ENCODE peak calls at places on chromosomes 2 and 18, in five cellular contexts. One of them, this sample, is unnamed.

GRCh38 chr18:65751145-65752085 is 603 bp downstream of the CDH7 start:
- DNase-seq in endothelial cell: peak
- DNase-seq in WERI-Rb-1: peak
- DNase-seq in H9: peak
- DNase-seq in left ventricle myocardium inferior: no peak
- DNase-seq in this sample: peak

GRCh38 chr2:96197541-96198255 is 10.9 kb downstream of the STARD7 start:
- DNase-seq in endothelial cell: no peak
- DNase-seq in WERI-Rb-1: no peak
- DNase-seq in H9: no peak
- DNase-seq in left ventricle myocardium inferior: no peak
- DNase-seq in this sample: no peak

GRCh38 chr2:45690223-45690622 is 38.7 kb downstream of the PRKCE start:
- DNase-seq in endothelial cell: no peak
- DNase-seq in WERI-Rb-1: no peak
- DNase-seq in H9: no peak
- DNase-seq in left ventricle myocardium inferior: no peak
- DNase-seq in this sample: no peak

GRCh38 chr2:67876176-67876575 is 186.6 kb downstream of the C1D start:
- DNase-seq in endothelial cell: no peak
- DNase-seq in WERI-Rb-1: no peak
- DNase-seq in H9: no peak
- DNase-seq in left ventricle myocardium inferior: no peak
- DNase-seq in this sample: no peak

GRCh38 chr2:210586381-210586780 is 30.0 kb downstream of the CPS1 start:
- DNase-seq in endothelial cell: no peak
- DNase-seq in WERI-Rb-1: no peak
- DNase-seq in H9: no peak
- DNase-seq in left ventricle myocardium inferior: no peak
- DNase-seq in this sample: no peak

GRCh38 chr2:177187631-177188312 is 24.8 kb upstream of the HNRNPA3 start:
- DNase-seq in endothelial cell: no peak
- DNase-seq in WERI-Rb-1: no peak
- DNase-seq in H9: no peak
- DNase-seq in left ventricle myocardium inferior: no peak
- DNase-seq in this sample: no peak

GRCh38 chr2:155062250-155062985 is 363.9 kb downstream of the KCNJ3 start:
- DNase-seq in endothelial cell: no peak
- DNase-seq in WERI-Rb-1: no peak
- DNase-seq in H9: no peak
- DNase-seq in left ventricle myocardium inferior: no peak
- DNase-seq in this sample: no peak

GRCh38 chr2:128545085-128545484 is 226.4 kb upstream of the HS6ST1 start:
- DNase-seq in endothelial cell: no peak
- DNase-seq in WERI-Rb-1: no peak
- DNase-seq in H9: no peak
- DNase-seq in left ventricle myocardium inferior: no peak
- DNase-seq in this sample: no peak

GRCh38 chr18:34834897-34835296 is 124.8 kb downstream of the DTNA start:
- DNase-seq in endothelial cell: no peak
- DNase-seq in WERI-Rb-1: no peak
- DNase-seq in H9: no peak
- DNase-seq in left ventricle myocardium inferior: no peak
- DNase-seq in this sample: no peak

GRCh38 chr2:66803651-66804050 is 368.7 kb downstream of the MEIS1 start:
- DNase-seq in endothelial cell: no peak
- DNase-seq in WERI-Rb-1: no peak
- DNase-seq in H9: no peak
- DNase-seq in left ventricle myocardium inferior: no peak
- DNase-seq in this sample: no peak

GRCh38 chr2:239704737-239705136 is 303.9 kb upstream of the HDAC4 start:
- DNase-seq in endothelial cell: no peak
- DNase-seq in WERI-Rb-1: no peak
- DNase-seq in H9: no peak
- DNase-seq in left ventricle myocardium inferior: no peak
- DNase-seq in this sample: no peak

GRCh38 chr2:73009177-73009839 is 62.2 kb downstream of the SFXN5 start:
- DNase-seq in endothelial cell: no peak
- DNase-seq in WERI-Rb-1: no peak
- DNase-seq in H9: no peak
- DNase-seq in left ventricle myocardium inferior: no peak
- DNase-seq in this sample: no peak

GRCh38 chr2:136135924-136136906 is 18.3 kb upstream of the CXCR4 start:
- DNase-seq in endothelial cell: no peak
- DNase-seq in WERI-Rb-1: no peak
- DNase-seq in H9: no peak
- DNase-seq in left ventricle myocardium inferior: no peak
- DNase-seq in this sample: no peak

GRCh38 chr18:12233378-12233777 is 20.8 kb upstream of the CIDEA start:
- DNase-seq in endothelial cell: no peak
- DNase-seq in WERI-Rb-1: no peak
- DNase-seq in H9: no peak
- DNase-seq in left ventricle myocardium inferior: no peak
- DNase-seq in this sample: no peak

GRCh38 chr18:48061781-48062570 is 131.5 kb upstream of the SMAD2 start:
- DNase-seq in endothelial cell: no peak
- DNase-seq in WERI-Rb-1: no peak
- DNase-seq in H9: no peak
- DNase-seq in left ventricle myocardium inferior: no peak
- DNase-seq in this sample: no peak

GRCh38 chr18:57088883-57089282 is 58.0 kb upstream of the BOD1L2 start:
- DNase-seq in endothelial cell: no peak
- DNase-seq in WERI-Rb-1: no peak
- DNase-seq in H9: no peak
- DNase-seq in left ventricle myocardium inferior: no peak
- DNase-seq in this sample: no peak

GRCh38 chr18:71808576-71808975 is 735.6 kb downstream of the CBLN2 start:
- DNase-seq in endothelial cell: no peak
- DNase-seq in WERI-Rb-1: no peak
- DNase-seq in H9: no peak
- DNase-seq in left ventricle myocardium inferior: no peak
- DNase-seq in this sample: no peak

GRCh38 chr2:226077031-226077430 is 677.5 kb downstream of the NYAP2 start:
- DNase-seq in endothelial cell: no peak
- DNase-seq in WERI-Rb-1: no peak
- DNase-seq in H9: no peak
- DNase-seq in left ventricle myocardium inferior: no peak
- DNase-seq in this sample: no peak

GRCh38 chr2:68809324-68810240 is 61.6 kb downstream of the BMP10 start:
- DNase-seq in endothelial cell: no peak
- DNase-seq in WERI-Rb-1: no peak
- DNase-seq in H9: no peak
- DNase-seq in left ventricle myocardium inferior: no peak
- DNase-seq in this sample: no peak

GRCh38 chr18:46096651-46097300 is 1.3 kb downstream of the ATP5F1A start:
- DNase-seq in endothelial cell: no peak
- DNase-seq in WERI-Rb-1: peak
- DNase-seq in H9: no peak
- DNase-seq in left ventricle myocardium inferior: no peak
- DNase-seq in this sample: no peak

GRCh38 chr2:444937-445884 is 157.3 kb upstream of the ALKAL2 start:
- DNase-seq in endothelial cell: no peak
- DNase-seq in WERI-Rb-1: no peak
- DNase-seq in H9: no peak
- DNase-seq in left ventricle myocardium inferior: no peak
- DNase-seq in this sample: no peak

GRCh38 chr2:63665806-63666205 is 77.0 kb downstream of the MDH1 start:
- DNase-seq in endothelial cell: no peak
- DNase-seq in WERI-Rb-1: no peak
- DNase-seq in H9: no peak
- DNase-seq in left ventricle myocardium inferior: no peak
- DNase-seq in this sample: no peak

GRCh38 chr2:3611136-3611535 is 16.2 kb downstream of the COLEC11 start:
- DNase-seq in endothelial cell: no peak
- DNase-seq in WERI-Rb-1: no peak
- DNase-seq in H9: no peak
- DNase-seq in left ventricle myocardium inferior: no peak
- DNase-seq in this sample: no peak

GRCh38 chr2:226797989-226798421 is 1.6 kb downstream of the IRS1 start:
- DNase-seq in endothelial cell: peak
- DNase-seq in WERI-Rb-1: no peak
- DNase-seq in H9: no peak
- DNase-seq in left ventricle myocardium inferior: peak
- DNase-seq in this sample: no peak

GRCh38 chr2:25215232-25215631 is 46.9 kb upstream of the POMC start:
- DNase-seq in endothelial cell: no peak
- DNase-seq in WERI-Rb-1: no peak
- DNase-seq in H9: no peak
- DNase-seq in left ventricle myocardium inferior: no peak
- DNase-seq in this sample: no peak

GRCh38 chr2:1704606-1705556 is 39.4 kb downstream of the PXDN start:
- DNase-seq in endothelial cell: no peak
- DNase-seq in WERI-Rb-1: no peak
- DNase-seq in H9: no peak
- DNase-seq in left ventricle myocardium inferior: no peak
- DNase-seq in this sample: no peak

GRCh38 chr18:62434798-62435197 is 88.0 kb upstream of the ZCCHC2 start:
- DNase-seq in endothelial cell: no peak
- DNase-seq in WERI-Rb-1: no peak
- DNase-seq in H9: no peak
- DNase-seq in left ventricle myocardium inferior: no peak
- DNase-seq in this sample: no peak

GRCh38 chr18:55404136-55404810 is 183.7 kb downstream of the TCF4 start:
- DNase-seq in endothelial cell: no peak
- DNase-seq in WERI-Rb-1: no peak
- DNase-seq in H9: no peak
- DNase-seq in left ventricle myocardium inferior: no peak
- DNase-seq in this sample: no peak

GRCh38 chr18:55406374-55407045 is 181.5 kb downstream of the TCF4 start:
- DNase-seq in endothelial cell: no peak
- DNase-seq in WERI-Rb-1: no peak
- DNase-seq in H9: no peak
- DNase-seq in left ventricle myocardium inferior: no peak
- DNase-seq in this sample: no peak

GRCh38 chr18:55407191-55407590 is 180.8 kb downstream of the TCF4 start:
- DNase-seq in endothelial cell: no peak
- DNase-seq in WERI-Rb-1: no peak
- DNase-seq in H9: no peak
- DNase-seq in left ventricle myocardium inferior: no peak
- DNase-seq in this sample: no peak

GRCh38 chr18:55404811-55405654 is 183.0 kb downstream of the TCF4 start:
- DNase-seq in endothelial cell: no peak
- DNase-seq in WERI-Rb-1: no peak
- DNase-seq in H9: no peak
- DNase-seq in left ventricle myocardium inferior: no peak
- DNase-seq in this sample: no peak

GRCh38 chr18:55405655-55406373 is 182.2 kb downstream of the TCF4 start:
- DNase-seq in endothelial cell: no peak
- DNase-seq in WERI-Rb-1: no peak
- DNase-seq in H9: no peak
- DNase-seq in left ventricle myocardium inferior: peak
- DNase-seq in this sample: no peak
- TF ChIP-seq CTCF in endothelial cell: no peak
- TF ChIP-seq CTCF in WERI-Rb-1: no peak
- TF ChIP-seq CTCF in H9: no peak
- TF ChIP-seq CTCF in left ventricle myocardium inferior: peak
- TF ChIP-seq CTCF in this sample: no peak

DNA sequence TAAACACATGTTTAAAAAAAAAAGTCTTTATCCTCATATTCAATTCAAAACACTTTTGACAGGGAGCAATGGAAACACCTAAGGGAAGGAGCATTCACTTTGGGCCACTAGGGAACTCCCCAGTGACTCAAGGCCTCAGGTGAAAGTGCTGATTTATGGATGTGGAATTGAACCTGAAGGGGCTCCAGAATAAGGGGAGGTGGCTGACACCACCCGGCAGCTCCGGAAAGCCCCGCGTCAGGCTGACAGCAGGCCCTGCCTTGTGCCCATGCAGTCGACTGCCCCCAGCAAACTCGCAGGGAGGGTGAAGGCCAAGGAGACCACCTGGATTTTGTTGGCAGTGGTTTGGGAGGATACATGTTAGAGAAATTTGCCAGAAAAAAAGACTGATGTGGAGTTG is 275.3 kb upstream of the NCKAP5 start:
- DNase-seq in endothelial cell: no peak
- DNase-seq in WERI-Rb-1: no peak
- DNase-seq in H9: no peak
- DNase-seq in left ventricle myocardium inferior: no peak
- DNase-seq in this sample: no peak
- TF ChIP-seq CTCF in endothelial cell: no peak
- TF ChIP-seq CTCF in WERI-Rb-1: no peak
- TF ChIP-seq CTCF in H9: no peak
- TF ChIP-seq CTCF in left ventricle myocardium inferior: no peak
- TF ChIP-seq CTCF in this sample: no peak

DNA sequence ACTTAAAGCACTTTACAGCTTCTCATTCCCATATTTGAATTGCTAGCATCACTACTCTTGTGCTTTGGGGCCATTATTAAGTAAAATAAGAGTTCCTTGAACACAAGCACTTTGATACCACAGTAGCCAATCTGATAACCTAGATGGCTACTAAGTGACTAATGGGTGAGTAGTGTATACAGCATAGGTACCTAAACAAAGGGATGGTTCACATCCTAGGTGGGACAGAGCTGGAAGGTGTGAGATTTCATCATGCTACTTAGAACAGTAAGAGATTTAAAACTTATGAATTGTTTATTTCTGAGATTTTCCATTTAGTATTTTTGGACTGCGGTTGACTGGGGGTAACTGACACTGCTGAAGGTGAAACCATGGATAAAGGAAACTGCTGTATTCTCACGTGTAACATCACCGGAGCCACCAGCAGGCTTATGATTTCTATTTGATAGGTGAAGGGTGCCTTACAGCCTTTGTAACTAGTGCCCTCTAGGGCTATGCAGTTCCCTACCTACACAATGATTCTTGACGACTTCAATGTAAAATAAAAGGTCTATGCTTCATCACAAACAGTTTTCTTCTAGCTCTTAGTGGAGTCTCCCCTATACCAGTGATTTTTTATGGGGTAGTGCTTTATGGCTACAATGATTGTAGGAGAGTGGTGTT is 22.1 kb upstream of the CRIM1 start:
- DNase-seq in endothelial cell: no peak
- DNase-seq in WERI-Rb-1: no peak
- DNase-seq in H9: no peak
- DNase-seq in left ventricle myocardium inferior: no peak
- DNase-seq in this sample: no peak
- TF ChIP-seq CTCF in endothelial cell: no peak
- TF ChIP-seq CTCF in WERI-Rb-1: peak
- TF ChIP-seq CTCF in H9: peak
- TF ChIP-seq CTCF in left ventricle myocardium inferior: no peak
- TF ChIP-seq CTCF in this sample: no peak

DNA sequence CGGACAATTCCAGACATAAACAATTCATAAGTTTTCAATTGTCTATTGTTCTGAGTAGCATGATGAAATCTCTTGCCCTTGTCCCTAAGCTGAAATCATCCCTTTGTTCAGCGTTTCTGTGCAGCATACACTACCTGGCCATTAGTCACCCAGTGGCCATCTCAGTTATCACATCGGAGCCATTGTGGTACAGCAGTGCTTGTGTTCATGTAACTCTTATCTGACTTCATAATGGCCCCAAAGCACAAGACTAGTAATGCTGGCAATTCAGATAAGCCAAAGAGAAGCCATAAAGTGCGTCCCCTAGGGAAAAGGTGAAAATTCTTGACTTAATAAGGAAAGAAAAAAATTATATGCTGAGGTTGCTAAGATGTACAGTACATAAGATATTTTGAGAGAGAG is 127.2 kb downstream of the FHOD3 start:
- DNase-seq in endothelial cell: no peak
- DNase-seq in WERI-Rb-1: no peak
- DNase-seq in H9: no peak
- DNase-seq in left ventricle myocardium inferior: no peak
- DNase-seq in this sample: no peak
- TF ChIP-seq CTCF in endothelial cell: no peak
- TF ChIP-seq CTCF in WERI-Rb-1: peak
- TF ChIP-seq CTCF in H9: peak
- TF ChIP-seq CTCF in left ventricle myocardium inferior: no peak
- TF ChIP-seq CTCF in this sample: no peak

This sample was measured in progenitor cell of endocrine pancreas.